ENCODE peak calls at places on chromosomes 6 and 20, in eight cellular contexts. R is CD8-positive, alpha-beta T cell; X is progenitor cell of endocrine pancreas; G is transverse colon; M is neural crest cell; I is H4; L is HL-60; P is NCI-H1105. D is an unnamed sample.

GRCh38 chr6:144559865-144560603 is 274.9 kb downstream of the UTRN start:
- DNase-seq in X (no peak), L (no peak), R (no peak), I (peak), G (no peak), P (no peak), M (no peak), D (no peak)

GRCh38 chr20:4076671-4077070 is 61.3 kb upstream of the RNF24 start:
- DNase-seq in P (no peak), X (no peak), L (no peak), R (no peak), M (no peak), G (no peak), I (peak), D (no peak)

GRCh38 chr6:16319813-16320532 is 81.6 kb downstream of the GMPR start:
- DNase-seq in G (peak), P (no peak), M (no peak), I (peak), R (peak), L (peak), X (no peak), D (peak)

GRCh38 chr6:36615018-36615761 is 21.0 kb downstream of the SRSF3 start:
- DNase-seq in G (no peak), I (peak), P (peak), M (peak), X (no peak), R (no peak), L (peak), D (peak)

GRCh38 chr6:16471222-16471784 is 232.9 kb downstream of the GMPR start:
- DNase-seq in P (no peak), I (no peak), L (no peak), R (no peak), X (no peak), G (peak), M (no peak), D (no peak)

GRCh38 chr6:70717038-70717801 is 49.5 kb downstream of the SMAP1 start:
- DNase-seq in R (no peak), I (no peak), L (no peak), X (no peak), M (no peak), G (no peak), P (no peak), D (no peak)

GRCh38 chr20:13255356-13255755 is 34.3 kb downstream of the ISM1 start:
- DNase-seq in L (no peak), M (no peak), I (no peak), G (no peak), R (no peak), P (no peak), X (no peak), D (no peak)

GRCh38 chr6:33957391-33958207 is 153.8 kb upstream of the MLN start:
- DNase-seq in L (no peak), X (no peak), M (no peak), G (no peak), I (no peak), P (no peak), R (no peak), D (no peak)

GRCh38 chr6:13787146-13787545 is 27.2 kb downstream of the MCUR1 start:
- DNase-seq in G (no peak), X (no peak), R (no peak), M (peak), P (no peak), L (no peak), I (no peak), D (no peak)

GRCh38 chr6:125904871-125905270 is 51.7 kb upstream of the HINT3 start:
- DNase-seq in R (no peak), I (no peak), G (no peak), M (no peak), L (no peak), P (no peak), X (no peak), D (no peak)

GRCh38 chr6:18488526-18489270 is 101.5 kb downstream of the RNF144B start:
- DNase-seq in R (no peak), I (no peak), M (no peak), P (no peak), G (no peak), L (no peak), X (no peak), D (no peak)

GRCh38 chr6:25229671-25230321 is 49.4 kb upstream of the CARMIL1 start:
- DNase-seq in R (no peak), P (no peak), M (no peak), L (no peak), I (peak), G (no peak), X (no peak), D (peak)

GRCh38 chr6:53956068-53956711 is 155.1 kb upstream of the MLIP start:
- DNase-seq in M (peak), G (peak), L (peak), I (peak), X (peak), P (peak), R (no peak), D (peak)

GRCh38 chr20:36335187-36335870 is 29.2 kb downstream of the DLGAP4 start:
- DNase-seq in L (no peak), X (no peak), I (no peak), R (no peak), M (no peak), P (no peak), G (no peak), D (no peak)

GRCh38 chr20:61253640-61254511 is 1.8 kb downstream of the CDH4 start:
- DNase-seq in R (no peak), M (peak), X (no peak), L (no peak), I (no peak), G (no peak), P (peak), D (no peak)

GRCh38 chr20:40511478-40511877 is 177.6 kb downstream of the MAFB start:
- DNase-seq in P (no peak), L (no peak), R (no peak), I (no peak), G (no peak), X (no peak), M (no peak), D (no peak)